ENCODE peak calls at places on chromosomes 4 and X, in five cellular contexts. L is upper lobe of right lung, J is epithelial cell of esophagus, P is sciatic nerve, R is astrocyte of the spinal cord. F is an unnamed sample.

GRCh38 chr4:24624381-24624780 is 40.0 kb upstream of the DHX15 start:
- DNase-seq in L (no peak), J (no peak), P (no peak), R (no peak), F (no peak)

GRCh38 chrX:149630681-149631292 is 805 bp downstream of the TMEM185A start:
- DNase-seq in L (no peak), J (peak), P (no peak), R (peak), F (peak)

GRCh38 chr4:183666088-183666487 is 7.0 kb downstream of the TRAPPC11 start:
- DNase-seq in L (no peak), J (no peak), P (no peak), R (no peak), F (no peak)

GRCh38 chr4:163343604-163344146 is at the start of gene NPY5R:
- DNase-seq in L (no peak), J (no peak), P (no peak), R (no peak), F (peak)

GRCh38 chrX:11558972-11559371 is 106.7 kb downstream of the ARHGAP6 start:
- DNase-seq in L (peak), J (no peak), P (no peak), R (no peak), F (peak)

GRCh38 chrX:106726485-106727437 is at the start of gene RNF128:
- DNase-seq in L (peak), J (peak), P (no peak), R (peak), F (peak)

GRCh38 chrX:68941385-68941952 is 112.6 kb downstream of the EFNB1 start:
- DNase-seq in L (no peak), J (no peak), P (no peak), R (peak), F (no peak)

GRCh38 chr4:186617921-186618320 is 62.6 kb upstream of the MTNR1A start:
- DNase-seq in L (no peak), J (no peak), P (no peak), R (no peak), F (no peak)

GRCh38 chrX:13864264-13864663 is 47.4 kb upstream of the GPM6B start:
- DNase-seq in L (no peak), J (peak), P (no peak), R (peak), F (no peak)

F was measured in DMS53.